ENCODE peak calls at places on chromosomes 4 and X, in five cellular contexts. One of them, this sample, is unnamed.

GRCh38 chr4:151325320-151326246 is at the start of gene SH3D19:
- DNase-seq in SK-N-SH: peak; percentile 88
- DNase-seq in GM12878: no peak
- DNase-seq in K562: peak; percentile 6
- DNase-seq in A549: peak; percentile 84
- DNase-seq in this sample: no peak

GRCh38 chr4:46329118-46329976 is 60.6 kb downstream of the GABRA2 start:
- DNase-seq in GM12878: no peak
- DNase-seq in A549: peak; percentile 8
- DNase-seq in SK-N-SH: peak; percentile 2
- DNase-seq in K562: no peak
- DNase-seq in this sample: peak; percentile 7

GRCh38 chrX:36431819-36432218 is 512.3 kb downstream of the CFAP47 start:
- DNase-seq in SK-N-SH: no peak
- DNase-seq in A549: peak; percentile 11
- DNase-seq in K562: no peak
- DNase-seq in GM12878: no peak
- DNase-seq in this sample: no peak

GRCh38 chrX:155755706-155756337 is 125.3 kb upstream of the VAMP7 start:
- DNase-seq in SK-N-SH: no peak
- DNase-seq in K562: no peak
- DNase-seq in A549: no peak
- DNase-seq in GM12878: no peak
- DNase-seq in this sample: no peak

GRCh38 chrX:40145001-40145631 is 47.4 kb upstream of the BCOR start:
- DNase-seq in K562: no peak
- DNase-seq in GM12878: no peak
- DNase-seq in A549: no peak
- DNase-seq in SK-N-SH: peak; percentile 73
- DNase-seq in this sample: no peak

GRCh38 chrX:107154787-107155620 is 36.4 kb upstream of the RBM41 start:
- DNase-seq in SK-N-SH: no peak
- DNase-seq in K562: peak; percentile 19
- DNase-seq in GM12878: no peak
- DNase-seq in A549: peak; percentile 30
- DNase-seq in this sample: peak; percentile 39

GRCh38 chr4:37653601-37654000 is 32.6 kb downstream of the RELL1 start:
- DNase-seq in A549: no peak
- DNase-seq in GM12878: no peak
- DNase-seq in SK-N-SH: no peak
- DNase-seq in K562: no peak
- DNase-seq in this sample: no peak

GRCh38 chr4:52869196-52869595 is 7.1 kb downstream of the RASL11B start:
- DNase-seq in SK-N-SH: peak; percentile 88
- DNase-seq in A549: no peak
- DNase-seq in K562: no peak
- DNase-seq in GM12878: no peak
- DNase-seq in this sample: no peak

GRCh38 chr4:21470531-21470930 is 478.0 kb downstream of the KCNIP4 start:
- DNase-seq in SK-N-SH: peak; percentile 14
- DNase-seq in K562: no peak
- DNase-seq in A549: no peak
- DNase-seq in GM12878: no peak
- DNase-seq in this sample: no peak

GRCh38 chrX:45191820-45192409 is 8.8 kb downstream of the DIPK2B start:
- DNase-seq in K562: no peak
- DNase-seq in SK-N-SH: no peak
- DNase-seq in GM12878: no peak
- DNase-seq in A549: no peak
- DNase-seq in this sample: no peak

GRCh38 chr4:47882228-47882627 is 32.2 kb downstream of the NFXL1 start:
- DNase-seq in A549: no peak
- DNase-seq in SK-N-SH: no peak
- DNase-seq in GM12878: no peak
- DNase-seq in K562: no peak
- DNase-seq in this sample: no peak

GRCh38 chr4:110200673-110201072 is 2.3 kb upstream of the ELOVL6 start:
- DNase-seq in GM12878: no peak
- DNase-seq in A549: no peak
- DNase-seq in SK-N-SH: no peak
- DNase-seq in K562: no peak
- DNase-seq in this sample: no peak

GRCh38 chrX:9707306-9708015 is 58.2 kb downstream of the GPR143 start:
- DNase-seq in SK-N-SH: no peak
- DNase-seq in GM12878: no peak
- DNase-seq in K562: no peak
- DNase-seq in A549: no peak
- DNase-seq in this sample: no peak

GRCh38 chrX:41922125-41922521 is 1.2 kb downstream of the CASK start:
- DNase-seq in A549: no peak
- DNase-seq in SK-N-SH: peak; percentile 27
- DNase-seq in K562: no peak
- DNase-seq in GM12878: no peak
- DNase-seq in this sample: no peak

GRCh38 chr4:53921856-53922255 is 142.5 kb downstream of the CHIC2 start:
- DNase-seq in SK-N-SH: no peak
- DNase-seq in K562: no peak
- DNase-seq in A549: no peak
- DNase-seq in GM12878: no peak
- DNase-seq in this sample: no peak

GRCh38 chr4:8537041-8537461 is 43.1 kb upstream of the GPR78 start:
- DNase-seq in GM12878: peak; percentile 92
- DNase-seq in A549: peak; percentile 53
- DNase-seq in K562: no peak
- DNase-seq in SK-N-SH: no peak
- DNase-seq in this sample: no peak

GRCh38 chr4:88672987-88673386 is 24.6 kb downstream of the NAP1L5 start:
- DNase-seq in K562: peak; percentile 19
- DNase-seq in A549: peak; percentile 30
- DNase-seq in GM12878: no peak
- DNase-seq in SK-N-SH: peak; percentile 17
- DNase-seq in this sample: peak; percentile 23

GRCh38 chr4:160772668-160773067 is 1391.1 kb downstream of the FSTL5 start:
- DNase-seq in GM12878: no peak
- DNase-seq in K562: no peak
- DNase-seq in SK-N-SH: no peak
- DNase-seq in A549: no peak
- DNase-seq in this sample: no peak

GRCh38 chrX:1661048-1661921 is 46.4 kb downstream of the ASMT start:
- DNase-seq in SK-N-SH: no peak
- DNase-seq in A549: peak; percentile 56
- DNase-seq in GM12878: peak; percentile 98
- DNase-seq in K562: peak; percentile 18
- DNase-seq in this sample: peak; percentile 82

GRCh38 chr4:118993329-118993728 is 104.7 kb downstream of the SYNPO2 start:
- DNase-seq in A549: no peak
- DNase-seq in SK-N-SH: no peak
- DNase-seq in GM12878: no peak
- DNase-seq in K562: no peak
- DNase-seq in this sample: no peak

GRCh38 chr4:151671541-151672059 is 89.2 kb downstream of the GATB start:
- DNase-seq in A549: no peak
- DNase-seq in SK-N-SH: peak; percentile 55
- DNase-seq in K562: peak; percentile 68
- DNase-seq in GM12878: no peak
- DNase-seq in this sample: no peak

GRCh38 chrX:44071070-44071645 is 98.0 kb upstream of the NDP start:
- DNase-seq in SK-N-SH: no peak
- DNase-seq in K562: no peak
- DNase-seq in A549: no peak
- DNase-seq in GM12878: no peak
- DNase-seq in this sample: no peak

DNA sequence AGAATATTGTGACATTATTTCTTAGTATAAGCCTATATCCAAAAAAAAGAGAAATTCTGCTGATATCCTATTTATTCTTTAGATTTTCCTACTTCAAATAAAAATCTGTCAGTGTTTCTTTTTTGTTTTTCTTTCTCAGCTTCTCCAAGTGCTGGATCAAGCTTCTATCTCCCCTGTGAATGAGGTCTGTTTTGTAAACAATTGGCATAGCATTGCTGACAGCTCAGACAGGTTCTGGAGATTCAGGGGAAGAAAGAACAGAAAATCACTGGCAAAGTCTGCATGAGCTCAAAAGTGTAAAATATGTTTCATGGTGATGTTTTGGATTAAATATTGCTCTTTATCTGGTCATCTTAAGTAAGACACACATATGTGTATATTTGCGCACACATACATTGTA is 491.9 kb upstream of the IGFBP7 start:
- DNase-seq in GM12878: no peak
- DNase-seq in K562: no peak
- DNase-seq in A549: no peak
- DNase-seq in SK-N-SH: no peak
- DNase-seq in this sample: no peak
- TF ChIP-seq CHD2 in GM12878: no peak
- TF ChIP-seq CHD2 in K562: no peak
- TF ChIP-seq CHD2 in A549: no peak
- TF ChIP-seq CHD2 in SK-N-SH: no peak
- TF ChIP-seq CHD2 in this sample: no peak

GRCh38 chr4:92268642-92269041 is 35.1 kb upstream of the GRID2 start:
- DNase-seq in A549: no peak
- DNase-seq in K562: no peak
- DNase-seq in SK-N-SH: no peak
- DNase-seq in GM12878: no peak
- DNase-seq in this sample: no peak

GRCh38 chr4:92265798-92266197 is 38.0 kb upstream of the GRID2 start:
- DNase-seq in SK-N-SH: no peak
- DNase-seq in A549: no peak
- DNase-seq in GM12878: no peak
- DNase-seq in K562: no peak
- DNase-seq in this sample: no peak

GRCh38 chr4:92266521-92266920 is 37.2 kb upstream of the GRID2 start:
- DNase-seq in A549: no peak
- DNase-seq in K562: no peak
- DNase-seq in SK-N-SH: no peak
- DNase-seq in GM12878: no peak
- DNase-seq in this sample: no peak

GRCh38 chr4:92265066-92265465 is 38.7 kb upstream of the GRID2 start:
- DNase-seq in K562: no peak
- DNase-seq in SK-N-SH: no peak
- DNase-seq in A549: no peak
- DNase-seq in GM12878: no peak
- DNase-seq in this sample: no peak

GRCh38 chr4:92270908-92271307 is 32.9 kb upstream of the GRID2 start:
- DNase-seq in A549: peak; percentile 0
- DNase-seq in SK-N-SH: peak; percentile 2
- DNase-seq in K562: no peak
- DNase-seq in GM12878: no peak
- DNase-seq in this sample: no peak
- TF ChIP-seq CHD2 in A549: no peak
- TF ChIP-seq CHD2 in SK-N-SH: no peak
- TF ChIP-seq CHD2 in K562: no peak
- TF ChIP-seq CHD2 in GM12878: no peak
- TF ChIP-seq CHD2 in this sample: no peak

GRCh38 chrX:108584617-108585211 is 145.1 kb downstream of the COL4A5 start:
- DNase-seq in A549: peak; percentile 23
- DNase-seq in SK-N-SH: peak; percentile 2
- DNase-seq in K562: peak; percentile 15
- DNase-seq in GM12878: peak; percentile 1
- DNase-seq in this sample: no peak
- TF ChIP-seq CHD2 in A549: no peak
- TF ChIP-seq CHD2 in SK-N-SH: no peak
- TF ChIP-seq CHD2 in K562: no peak
- TF ChIP-seq CHD2 in GM12878: no peak
- TF ChIP-seq CHD2 in this sample: no peak

DNA sequence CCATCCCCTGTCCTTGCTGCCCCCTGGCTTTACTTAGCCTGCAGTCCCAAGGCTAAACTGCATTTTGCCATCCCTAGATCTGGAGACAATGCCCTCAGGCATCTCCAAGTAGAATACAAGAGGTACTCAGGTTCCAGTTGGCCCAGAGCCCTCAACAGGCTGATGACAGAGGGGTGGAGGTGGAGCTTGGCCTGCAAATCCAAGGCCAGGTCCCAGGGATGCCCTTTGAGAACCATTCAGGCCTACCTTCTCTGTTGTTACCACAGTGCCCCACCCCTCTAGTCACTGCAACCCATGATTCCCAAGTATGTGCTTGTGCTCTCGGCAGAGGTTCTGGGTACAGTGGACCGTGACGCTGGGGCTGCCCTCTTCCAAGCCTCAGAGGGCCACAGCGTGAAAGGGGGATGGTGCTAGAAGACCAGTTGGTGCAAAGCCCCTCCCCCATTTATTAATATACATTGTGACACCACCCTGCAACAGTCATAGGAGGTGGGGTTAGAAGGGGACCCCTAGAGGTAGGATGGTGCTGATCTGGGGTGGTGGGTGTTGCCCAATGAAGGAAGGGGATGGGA is 6.4 kb upstream of the UBA1 start:
- DNase-seq in A549: no peak
- DNase-seq in SK-N-SH: no peak
- DNase-seq in K562: no peak
- DNase-seq in GM12878: no peak
- DNase-seq in this sample: no peak
- TF ChIP-seq CHD2 in A549: no peak
- TF ChIP-seq CHD2 in SK-N-SH: no peak
- TF ChIP-seq CHD2 in K562: no peak
- TF ChIP-seq CHD2 in GM12878: no peak
- TF ChIP-seq CHD2 in this sample: no peak

DNA sequence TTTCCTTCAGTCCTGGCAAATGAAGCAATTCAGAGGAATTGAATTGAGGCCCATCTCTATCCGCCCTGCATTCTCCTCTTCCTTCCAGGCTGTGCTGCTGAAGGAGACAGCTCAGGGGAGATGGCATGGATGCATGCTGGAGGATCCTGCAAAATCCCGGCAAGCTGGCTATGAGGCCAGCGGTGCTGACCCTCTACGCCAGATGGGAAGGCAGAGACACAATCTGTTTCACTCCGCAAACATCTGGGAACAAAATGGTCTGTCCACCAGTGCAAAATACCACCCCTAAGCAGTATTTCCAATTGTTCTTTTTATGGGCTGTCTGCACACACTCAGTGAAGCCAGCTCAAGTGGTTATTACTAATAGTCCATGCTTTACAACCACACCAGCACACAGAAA is 27.1 kb upstream of the CDKN2AIP start:
- DNase-seq in SK-N-SH: no peak
- DNase-seq in A549: no peak
- DNase-seq in K562: no peak
- DNase-seq in GM12878: no peak
- DNase-seq in this sample: no peak
- TF ChIP-seq CHD2 in SK-N-SH: no peak
- TF ChIP-seq CHD2 in A549: no peak
- TF ChIP-seq CHD2 in K562: no peak
- TF ChIP-seq CHD2 in GM12878: no peak
- TF ChIP-seq CHD2 in this sample: no peak

This sample was measured in H1.